ENCODE peak calls at places on chromosomes 7 and 10, in nine cellular contexts. F is Karpas-422; T is fibroblast of lung; H is HL-60; A is CD8-positive, alpha-beta T cell; I is AG04450; O is cardiac muscle cell; P is epithelial cell of prostate; M is right atrium auricular region. Y is an unnamed sample.

GRCh38 chr7:31175672-31176071 is 123.6 kb downstream of the ADCYAP1R1 start:
- DNase-seq in F (peak), T (no peak), H (no peak), A (no peak), I (no peak), O (no peak), P (no peak), M (no peak), Y (no peak)

GRCh38 chr7:26468625-26469024 is 177.0 kb downstream of the SNX10 start:
- DNase-seq in F (no peak), T (no peak), H (no peak), A (no peak), I (no peak), O (no peak), P (no peak), M (no peak), Y (no peak)

GRCh38 chr7:7564323-7564780 is 2.3 kb upstream of the MIOS start:
- DNase-seq in F (no peak), T (peak), H (no peak), A (no peak), I (peak), O (peak), P (peak), M (no peak), Y (no peak)

GRCh38 chr10:68560201-68560915 is at the start of gene TET1:
- DNase-seq in F (peak), T (peak), H (peak), A (no peak), I (no peak), O (peak), P (no peak), M (no peak), Y (peak)

GRCh38 chr10:62426086-62426485 is 51.9 kb downstream of the ZNF365 start:
- DNase-seq in F (no peak), T (no peak), H (no peak), A (no peak), I (no peak), O (no peak), P (peak), M (no peak), Y (no peak)

GRCh38 chr7:80907141-80907601 is 11.7 kb downstream of the SEMA3C start:
- DNase-seq in F (no peak), T (peak), H (no peak), A (no peak), I (no peak), O (no peak), P (no peak), M (no peak), Y (no peak)

GRCh38 chr7:76364198-76364584 is 5.4 kb upstream of the YWHAG start:
- DNase-seq in F (no peak), T (peak), H (peak), A (no peak), I (no peak), O (peak), P (no peak), M (no peak), Y (no peak)

GRCh38 chr10:1663226-1663625 is 74.1 kb downstream of the ADARB2 start:
- DNase-seq in F (no peak), T (no peak), H (no peak), A (no peak), I (no peak), O (no peak), P (no peak), M (no peak), Y (no peak)

GRCh38 chr10:80507484-80507880 is 30.2 kb upstream of the SH2D4B start:
- DNase-seq in F (no peak), T (no peak), H (no peak), A (no peak), I (no peak), O (no peak), P (no peak), M (no peak), Y (peak)

GRCh38 chr10:25704622-25705021 is 229.4 kb upstream of the MYO3A start:
- DNase-seq in F (no peak), T (no peak), H (no peak), A (no peak), I (no peak), O (peak), P (no peak), M (no peak), Y (no peak)

GRCh38 chr7:55733584-55733983 is 129.0 kb downstream of the SEPTIN14 start:
- DNase-seq in F (no peak), T (no peak), H (no peak), A (no peak), I (no peak), O (peak), P (no peak), M (no peak), Y (no peak)

GRCh38 chr7:20299647-20300312 is 30.9 kb upstream of the ITGB8 start:
- DNase-seq in F (no peak), T (peak), H (no peak), A (no peak), I (no peak), O (peak), P (no peak), M (no peak), Y (no peak)

GRCh38 chr7:48250441-48250951 is 79.2 kb downstream of the ABCA13 start:
- DNase-seq in F (no peak), T (peak), H (no peak), A (no peak), I (no peak), O (peak), P (no peak), M (no peak), Y (no peak)

GRCh38 chr7:45171946-45172345 is 14.4 kb downstream of the RAMP3 start:
- DNase-seq in F (no peak), T (no peak), H (no peak), A (no peak), I (no peak), O (no peak), P (no peak), M (no peak), Y (no peak)

GRCh38 chr10:103193107-103193819 is at the start of gene NT5C2:
- DNase-seq in F (peak), T (peak), H (no peak), A (peak), I (peak), O (peak), P (no peak), M (peak), Y (peak)

GRCh38 chr10:45373783-45374450 is at the start of gene ALOX5:
- DNase-seq in F (peak), T (no peak), H (no peak), A (no peak), I (no peak), O (peak), P (no peak), M (peak), Y (peak)

GRCh38 chr7:3154881-3155494 is 111.3 kb upstream of the CARD11 start:
- DNase-seq in F (peak), T (peak), H (no peak), A (peak), I (peak), O (peak), P (no peak), M (no peak), Y (no peak)

GRCh38 chr7:43260980-43261878 is 148.8 kb downstream of the HECW1 start:
- DNase-seq in F (peak), T (peak), H (peak), A (peak), I (peak), O (peak), P (peak), M (peak), Y (peak)

GRCh38 chr10:48458662-48459048 is 146.2 kb downstream of the ARHGAP22 start:
- DNase-seq in F (no peak), T (no peak), H (no peak), A (no peak), I (no peak), O (no peak), P (no peak), M (no peak), Y (no peak)

GRCh38 chr10:97011397-97011796 is 174.4 kb downstream of the SLIT1 start:
- DNase-seq in F (no peak), T (no peak), H (no peak), A (no peak), I (no peak), O (no peak), P (no peak), M (no peak), Y (no peak)

GRCh38 chr7:131106681-131107342 is 220.9 kb upstream of the MKLN1 start:
- DNase-seq in F (peak), T (no peak), H (no peak), A (peak), I (no peak), O (no peak), P (no peak), M (peak), Y (peak)

GRCh38 chr7:40935435-40935834 is 767.5 kb downstream of the INHBA start:
- DNase-seq in F (no peak), T (no peak), H (no peak), A (no peak), I (no peak), O (no peak), P (no peak), M (no peak), Y (no peak)

GRCh38 chr10:127872871-127873600 is 19.7 kb downstream of the CLRN3 start:
- DNase-seq in F (peak), T (peak), H (no peak), A (no peak), I (no peak), O (peak), P (no peak), M (peak), Y (no peak)

GRCh38 chr7:51077951-51078350 is 238.7 kb downstream of the COBL start:
- DNase-seq in F (no peak), T (no peak), H (no peak), A (no peak), I (no peak), O (no peak), P (no peak), M (no peak), Y (no peak)

GRCh38 chr10:58734116-58734515 is 221.4 kb downstream of the BICC1 start:
- DNase-seq in F (peak), T (no peak), H (no peak), A (no peak), I (peak), O (no peak), P (no peak), M (no peak), Y (no peak)

DNA sequence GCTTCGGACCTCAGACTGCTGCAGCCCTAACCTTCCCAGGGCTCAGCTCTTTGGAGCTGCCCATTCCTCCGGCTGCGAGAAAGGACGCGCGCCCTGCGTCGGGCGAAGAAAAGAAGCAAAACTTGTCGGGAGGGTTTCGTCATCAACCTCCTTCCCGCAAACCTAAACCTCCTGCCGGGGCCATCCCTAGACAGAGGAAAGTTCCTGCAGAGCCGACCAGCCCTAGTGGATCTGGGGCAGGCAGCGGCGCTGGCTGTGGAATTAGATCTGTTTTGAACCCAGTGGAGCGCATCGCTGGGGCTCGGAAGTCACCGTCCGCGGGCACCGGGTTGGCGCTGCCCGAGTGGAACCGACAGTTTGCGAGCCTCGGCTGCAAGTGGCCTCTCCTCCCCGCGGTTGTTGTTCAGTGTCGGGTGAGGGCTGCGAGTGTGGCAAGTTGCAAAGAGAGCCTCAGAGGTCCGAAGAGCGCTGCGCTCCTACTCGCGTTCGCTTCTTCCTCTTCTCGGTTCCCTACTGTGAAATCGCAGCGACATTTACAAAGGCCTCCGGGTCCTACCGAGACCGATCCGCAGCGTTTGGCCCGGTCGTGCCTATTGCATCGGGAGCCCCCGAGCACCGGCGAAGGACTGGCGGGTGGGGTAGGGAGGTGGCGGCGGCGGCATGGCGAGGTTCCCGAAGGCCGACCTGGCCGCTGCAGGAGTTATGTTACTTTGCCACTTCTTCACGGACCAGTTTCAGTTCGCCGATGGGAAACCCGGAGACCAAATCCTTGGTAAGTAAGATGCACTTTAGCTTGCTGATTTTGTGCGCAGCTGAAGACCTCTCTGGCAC is at the start of gene PLXDC2:
- DNase-seq in F (no peak), T (peak), H (no peak), A (no peak), I (peak), O (no peak), P (no peak), M (peak), Y (peak)
- H3K27ac ChIP-seq in F (no peak), T (peak), H (no peak), A (no peak), I (peak), O (peak), P (peak), M (peak), Y (peak)

GRCh38 chr7:133705596-133705995 is 421.5 kb upstream of the LRGUK start:
- DNase-seq in F (no peak), T (no peak), H (no peak), A (no peak), I (no peak), O (peak), P (peak), M (no peak), Y (no peak)
- H3K27ac ChIP-seq in F (no peak), T (no peak), H (no peak), A (no peak), I (no peak), O (no peak), P (peak), M (no peak), Y (no peak)

DNA sequence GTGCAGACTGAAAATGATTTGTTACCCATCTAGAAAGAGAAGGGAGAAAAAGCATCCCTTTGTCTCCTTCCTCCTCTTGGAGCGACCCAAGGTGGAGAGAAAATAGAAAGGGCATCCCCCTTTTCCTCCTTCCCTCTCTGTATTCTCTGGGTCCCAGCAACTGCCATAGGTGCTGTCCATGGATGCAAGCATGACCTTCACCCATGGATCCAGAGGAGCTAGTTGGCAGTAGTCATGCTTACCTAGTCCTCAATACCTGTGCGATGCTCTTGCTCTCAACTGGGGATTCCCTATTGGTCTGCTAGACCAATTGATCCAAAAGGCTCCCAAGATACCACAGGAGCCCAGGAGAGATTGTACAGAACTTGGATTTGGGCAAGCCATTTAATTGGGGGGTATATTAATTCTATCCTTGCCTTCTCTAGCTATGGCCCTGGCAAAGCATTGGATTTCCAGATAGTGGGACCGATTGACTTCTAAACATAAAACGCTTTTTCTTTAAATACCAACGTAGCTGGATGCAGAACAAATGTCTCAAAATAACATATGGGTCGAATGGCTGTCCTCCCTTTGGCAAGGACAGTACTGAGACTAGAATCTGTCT is 547.8 kb upstream of the IGFBP3 start:
- DNase-seq in F (no peak), T (peak), H (peak), A (no peak), I (no peak), O (peak), P (no peak), M (no peak), Y (no peak)
- H3K27ac ChIP-seq in F (no peak), T (no peak), H (no peak), A (no peak), I (no peak), O (no peak), P (no peak), M (no peak), Y (no peak)

GRCh38 chr10:93074597-93075368 is 1.1 kb downstream of the CYP26A1 start:
- DNase-seq in F (no peak), T (no peak), H (no peak), A (no peak), I (no peak), O (no peak), P (no peak), M (peak), Y (no peak)
- H3K27ac ChIP-seq in F (no peak), T (no peak), H (no peak), A (no peak), I (no peak), O (no peak), P (no peak), M (no peak), Y (no peak)

GRCh38 chr10:75395955-75396860 is 5.4 kb downstream of the ZNF503 start:
- DNase-seq in F (no peak), T (peak), H (no peak), A (no peak), I (no peak), O (peak), P (no peak), M (no peak), Y (no peak)

GRCh38 chr10:75392744-75393143 is 8.8 kb downstream of the ZNF503 start:
- DNase-seq in F (no peak), T (no peak), H (no peak), A (no peak), I (no peak), O (no peak), P (no peak), M (no peak), Y (no peak)

GRCh38 chr10:75397571-75397921 is 4.0 kb downstream of the ZNF503 start:
- DNase-seq in F (no peak), T (peak), H (no peak), A (no peak), I (no peak), O (peak), P (no peak), M (no peak), Y (no peak)

GRCh38 chr10:75396861-75397570 is 4.5 kb downstream of the ZNF503 start:
- DNase-seq in F (no peak), T (peak), H (no peak), A (no peak), I (no peak), O (peak), P (no peak), M (no peak), Y (peak)

GRCh38 chr10:75395171-75395954 is 6.2 kb downstream of the ZNF503 start:
- DNase-seq in F (no peak), T (peak), H (no peak), A (no peak), I (no peak), O (peak), P (no peak), M (peak), Y (peak)
- H3K27ac ChIP-seq in F (no peak), T (peak), H (no peak), A (no peak), I (peak), O (peak), P (peak), M (peak), Y (no peak)

GRCh38 chr10:110500515-110500905 is 2.8 kb downstream of the DUSP5 start:
- DNase-seq in F (no peak), T (peak), H (no peak), A (no peak), I (no peak), O (peak), P (no peak), M (no peak), Y (no peak)
- H3K27ac ChIP-seq in F (no peak), T (peak), H (no peak), A (no peak), I (peak), O (peak), P (peak), M (peak), Y (peak)

GRCh38 chr10:34297551-34298370 is 517.3 kb downstream of the PARD3 start:
- DNase-seq in F (no peak), T (peak), H (no peak), A (no peak), I (no peak), O (no peak), P (no peak), M (no peak), Y (no peak)
- H3K27ac ChIP-seq in F (no peak), T (no peak), H (no peak), A (no peak), I (no peak), O (no peak), P (no peak), M (no peak), Y (no peak)

Y was measured in psoas muscle.